ENCODE peak calls at places on chromosome 2, in four cellular contexts. W is kidney tubule cell, S is T-cell, Q is mesothelial cell of epicardium. D is an unnamed sample.

GRCh38 chr2:199131256-199131655 is 326.5 kb downstream of the SATB2 start:
- DNase-seq in Q (no peak), W (no peak), S (no peak), D (no peak)

GRCh38 chr2:112646102-112646719 is 472 bp downstream of the SLC20A1 start:
- DNase-seq in Q (peak), W (no peak), S (no peak), D (no peak)

GRCh38 chr2:100730290-100730868 is 89.6 kb upstream of the NPAS2 start:
- DNase-seq in S (no peak), Q (no peak), W (peak), D (peak)

GRCh38 chr2:54228945-54229344 is 27.1 kb downstream of the TSPYL6 start:
- DNase-seq in W (no peak), Q (no peak), S (no peak), D (no peak)

GRCh38 chr2:203360833-203361430 is 32.7 kb downstream of the ABI2 start:
- DNase-seq in S (no peak), W (no peak), Q (no peak), D (no peak)

GRCh38 chr2:118473241-118473640 is 374.2 kb downstream of the EN1 start:
- DNase-seq in S (no peak), Q (no peak), W (peak), D (no peak)

GRCh38 chr2:237614151-237614720 is 13.2 kb upstream of the LRRFIP1 start:
- DNase-seq in W (peak), S (no peak), Q (no peak), D (no peak)

GRCh38 chr2:207617011-207617671 is 8.1 kb downstream of the METTL21A start:
- DNase-seq in Q (no peak), W (peak), S (no peak), D (no peak)

GRCh38 chr2:85909005-85909404 is 20.2 kb upstream of the ST3GAL5 start:
- DNase-seq in W (no peak), Q (no peak), S (no peak), D (no peak)

GRCh38 chr2:240397924-240398611 is 37.4 kb upstream of the GPC1 start:
- DNase-seq in W (no peak), Q (no peak), S (no peak), D (no peak)

GRCh38 chr2:9795071-9795470 is 48.2 kb upstream of the TAF1B start:
- DNase-seq in W (no peak), Q (no peak), S (no peak), D (no peak)

GRCh38 chr2:219402665-219403515 is 15.2 kb upstream of the DNPEP start:
- DNase-seq in Q (no peak), W (peak), S (peak), D (peak)

GRCh38 chr2:112304298-112304941 is 29.0 kb downstream of the ZC3H6 start:
- DNase-seq in S (no peak), Q (no peak), W (no peak), D (no peak)

GRCh38 chr2:1088192-1088860 is 137.7 kb downstream of the SNTG2 start:
- DNase-seq in Q (no peak), W (peak), S (no peak), D (no peak)

GRCh38 chr2:196987654-196988364 is 61.3 kb upstream of the PGAP1 start:
- DNase-seq in S (no peak), W (peak), Q (no peak), D (peak)

GRCh38 chr2:46386763-46387162 is 89.6 kb downstream of the EPAS1 start:
- DNase-seq in Q (no peak), W (no peak), S (no peak), D (no peak)

GRCh38 chr2:74205586-74205985 is 7.2 kb downstream of the MTHFD2 start:
- DNase-seq in W (peak), S (no peak), Q (no peak), D (peak)

GRCh38 chr2:121830809-121831208 is 75.4 kb downstream of the TSN start:
- DNase-seq in Q (no peak), S (no peak), W (no peak), D (no peak)

GRCh38 chr2:118222643-118223486 is 134.6 kb downstream of the INSIG2 start:
- DNase-seq in W (no peak), Q (no peak), S (no peak), D (no peak)

GRCh38 chr2:26086155-26086634 is 52.3 kb downstream of the RAB10 start:
- DNase-seq in W (no peak), S (no peak), Q (no peak), D (no peak)

GRCh38 chr2:134594399-134594798 is 124.4 kb downstream of the TMEM163 start:
- DNase-seq in W (no peak), Q (no peak), S (no peak), D (no peak)

GRCh38 chr2:69917854-69918253 is 2.9 kb downstream of the MXD1 start:
- DNase-seq in W (peak), S (no peak), Q (no peak), D (no peak)

GRCh38 chr2:120220756-120221155 is 2.4 kb downstream of the TMEM185B start:
- DNase-seq in Q (no peak), W (no peak), S (no peak), D (no peak)

GRCh38 chr2:8566788-8567468 is 114.9 kb upstream of the ID2 start:
- DNase-seq in S (no peak), W (peak), Q (no peak), D (no peak)

GRCh38 chr2:201149064-201149820 is 33.3 kb downstream of the CFLAR start:
- DNase-seq in S (no peak), Q (no peak), W (peak), D (no peak)

GRCh38 chr2:239167766-239168444 is 232.9 kb downstream of the HDAC4 start:
- DNase-seq in W (no peak), S (no peak), Q (peak), D (no peak)

GRCh38 chr2:98148968-98149697 is 62.2 kb downstream of the VWA3B start:
- DNase-seq in Q (no peak), S (no peak), W (peak), D (peak)

GRCh38 chr2:160365691-160366367 is 127.8 kb downstream of the RBMS1 start:
- DNase-seq in Q (no peak), S (no peak), W (no peak), D (no peak)

GRCh38 chr2:152425765-152426710 is 91.1 kb downstream of the FMNL2 start:
- DNase-seq in W (no peak), S (no peak), Q (no peak), D (no peak)

GRCh38 chr2:108869542-108869941 is 83.0 kb downstream of the CCDC138 start:
- DNase-seq in S (no peak), Q (no peak), W (no peak), D (no peak)

D was measured in naive thymus-derived CD8-positive, alpha-beta T cell.